ENCODE peak calls at places on chromosomes 1 and 21, in eight cellular contexts. K, D, C, W, N, V, H and M are unnamed samples.

GRCh38 chr1:98733782-98734112 is 72.2 kb downstream of the SNX7 start:
- DNase-seq in N (no peak), V (no peak), W (no peak), K (no peak), H (peak), C (peak), D (no peak), M (no peak)

GRCh38 chr21:34915364-34915834 is 133.7 kb downstream of the RUNX1 start:
- DNase-seq in W (no peak), N (no peak), C (peak), D (no peak), K (peak), V (no peak), H (peak), M (no peak)

GRCh38 chr1:119680193-119680592 is 31.5 kb upstream of the PHGDH start:
- DNase-seq in C (no peak), H (no peak), V (no peak), D (no peak), W (no peak), K (no peak), N (no peak), M (no peak)

GRCh38 chr1:235945775-235946565 is 79.3 kb upstream of the LYST start:
- DNase-seq in N (no peak), C (no peak), V (no peak), W (no peak), H (no peak), K (no peak), D (no peak), M (no peak)

GRCh38 chr1:169776440-169776839 is 18.3 kb downstream of the METTL18 start:
- DNase-seq in N (no peak), D (no peak), W (no peak), C (no peak), V (no peak), H (no peak), K (no peak), M (no peak)

GRCh38 chr1:164479242-164479641 is 79.7 kb upstream of the PBX1 start:
- DNase-seq in K (no peak), H (no peak), D (no peak), N (no peak), C (no peak), V (no peak), W (no peak), M (no peak)

GRCh38 chr1:185811062-185811709 is 77.0 kb downstream of the HMCN1 start:
- DNase-seq in W (no peak), N (no peak), V (no peak), D (no peak), K (peak), H (peak), C (no peak), M (no peak)

GRCh38 chr21:36860736-36861594 is 105.5 kb downstream of the HLCS start:
- DNase-seq in V (no peak), C (peak), K (peak), H (no peak), W (peak), D (peak), N (no peak), M (no peak)

GRCh38 chr1:184664042-184664659 is 90.5 kb downstream of the EDEM3 start:
- DNase-seq in K (peak), W (peak), C (peak), V (peak), H (peak), N (peak), D (peak), M (peak)

GRCh38 chr1:245791410-245792312 is 636.9 kb downstream of the KIF26B start:
- DNase-seq in D (no peak), W (no peak), N (no peak), C (no peak), K (no peak), V (no peak), H (no peak), M (no peak)

GRCh38 chr1:222369991-222370910 is 177.7 kb downstream of the HHIPL2 start:
- DNase-seq in W (no peak), H (peak), C (peak), D (no peak), K (peak), V (no peak), N (no peak), M (no peak)

GRCh38 chr1:3745071-3745470 is 7.2 kb upstream of the CCDC27 start:
- DNase-seq in V (no peak), N (no peak), C (no peak), W (no peak), K (no peak), D (no peak), H (no peak), M (no peak)

GRCh38 chr21:45466330-45467220 is 61.6 kb downstream of the COL18A1 start:
- DNase-seq in H (no peak), N (no peak), W (no peak), C (no peak), D (no peak), K (no peak), V (no peak), M (no peak)

GRCh38 chr1:169890761-169891538 is 2.7 kb downstream of the SCYL3 start:
- DNase-seq in C (no peak), H (no peak), K (peak), N (peak), D (no peak), V (no peak), W (peak), M (no peak)